ENCODE peak calls at places on chromosomes 7 and 10, in eight cellular contexts. M is transverse colon, Y is NB4, X is gastrocnemius medialis, A is right lobe of liver, H is esophagus squamous epithelium, G is breast epithelium, P is lower leg skin. Z is an unnamed sample.

GRCh38 chr10:97096327-97097153 is 89.2 kb downstream of the SLIT1 start:
- DNase-seq in M (no peak), Y (no peak), X (no peak), A (no peak), H (no peak), G (no peak), P (no peak), Z (no peak)

GRCh38 chr7:117780832-117781231 is 92.4 kb downstream of the CTTNBP2 start:
- DNase-seq in M (no peak), Y (no peak), X (no peak), A (no peak), H (no peak), G (no peak), P (no peak), Z (no peak)

GRCh38 chr10:97916586-97916985 is 66.9 kb downstream of the GOLGA7B start:
- DNase-seq in M (no peak), Y (peak), X (peak), A (no peak), H (no peak), G (no peak), P (no peak), Z (peak)

GRCh38 chr7:15143121-15143520 is 240.6 kb upstream of the DGKB start:
- DNase-seq in M (no peak), Y (no peak), X (no peak), A (no peak), H (no peak), G (no peak), P (no peak), Z (no peak)

GRCh38 chr7:95180-95862 is 97.0 kb upstream of the FAM20C start:
- DNase-seq in M (no peak), Y (no peak), X (no peak), A (no peak), H (no peak), G (no peak), P (no peak), Z (no peak)

GRCh38 chr7:53315986-53316385 is 280.6 kb downstream of the POM121L12 start:
- DNase-seq in M (no peak), Y (no peak), X (no peak), A (no peak), H (no peak), G (peak), P (no peak), Z (no peak)

GRCh38 chr10:14810969-14811953 is 26.6 kb downstream of the CDNF start:
- DNase-seq in M (no peak), Y (no peak), X (no peak), A (no peak), H (no peak), G (no peak), P (no peak), Z (no peak)

GRCh38 chr10:60169111-60169510 is 220.6 kb downstream of the ANK3 start:
- DNase-seq in M (no peak), Y (no peak), X (no peak), A (no peak), H (no peak), G (no peak), P (no peak), Z (no peak)

GRCh38 chr7:112220877-112221434 is 14.5 kb downstream of the ZNF277 start:
- DNase-seq in M (no peak), Y (no peak), X (no peak), A (no peak), H (no peak), G (no peak), P (no peak), Z (no peak)

GRCh38 chr7:80826520-80827237 is 92.2 kb downstream of the SEMA3C start:
- DNase-seq in M (no peak), Y (no peak), X (no peak), A (no peak), H (no peak), G (no peak), P (no peak), Z (no peak)

GRCh38 chr10:90842710-90843109 is 15.1 kb downstream of the HTR7 start:
- DNase-seq in M (no peak), Y (peak), X (no peak), A (no peak), H (no peak), G (no peak), P (no peak), Z (no peak)

GRCh38 chr7:148708026-148708685 is 9.5 kb downstream of the CUL1 start:
- DNase-seq in M (no peak), Y (peak), X (no peak), A (no peak), H (no peak), G (no peak), P (no peak), Z (no peak)

GRCh38 chr10:98316661-98317060 is 48.7 kb upstream of the LOXL4 start:
- DNase-seq in M (no peak), Y (peak), X (no peak), A (no peak), H (no peak), G (no peak), P (no peak), Z (no peak)

GRCh38 chr7:121343302-121343701 is 14.5 kb downstream of the WNT16 start:
- DNase-seq in M (no peak), Y (no peak), X (no peak), A (no peak), H (no peak), G (no peak), P (no peak), Z (no peak)

GRCh38 chr7:129569326-129569725 is 42.2 kb upstream of the NRF1 start:
- DNase-seq in M (no peak), Y (no peak), X (no peak), A (no peak), H (no peak), G (no peak), P (no peak), Z (no peak)

GRCh38 chr10:6406220-6407033 is 173.6 kb downstream of the PRKCQ start:
- DNase-seq in M (no peak), Y (peak), X (no peak), A (no peak), H (no peak), G (no peak), P (no peak), Z (no peak)

DNA sequence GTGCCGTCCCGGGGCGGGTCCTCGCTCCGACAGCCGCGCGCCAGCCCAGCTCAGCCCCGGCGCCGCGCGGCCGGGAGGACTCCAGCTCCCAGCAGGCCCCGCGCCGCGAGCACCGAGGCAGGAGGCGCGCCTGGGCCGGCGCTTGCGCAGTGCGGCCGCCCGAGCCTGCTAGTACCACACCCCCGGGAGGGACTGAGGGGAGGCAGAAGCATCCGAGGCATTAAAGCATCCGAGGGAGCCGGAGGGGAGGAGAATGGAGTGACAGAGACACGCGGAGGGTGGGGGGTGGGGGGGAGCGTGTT is at the start of gene GRK5:
- DNase-seq in M (peak), Y (peak), X (peak), A (peak), H (peak), G (peak), P (peak), Z (peak)
- TF ChIP-seq POLR2A in M (peak), Y (peak), X (peak), A (peak), H (peak), G (no peak), P (no peak), Z (no peak)

GRCh38 chr10:48885376-48885775 is 54.3 kb downstream of the LRRC18 start:
- DNase-seq in M (no peak), Y (peak), X (no peak), A (no peak), H (no peak), G (no peak), P (no peak), Z (no peak)
- TF ChIP-seq CTCF in M (peak), Y (peak), X (no peak), A (peak), H (peak), G (no peak), P (no peak), Z (no peak)

DNA sequence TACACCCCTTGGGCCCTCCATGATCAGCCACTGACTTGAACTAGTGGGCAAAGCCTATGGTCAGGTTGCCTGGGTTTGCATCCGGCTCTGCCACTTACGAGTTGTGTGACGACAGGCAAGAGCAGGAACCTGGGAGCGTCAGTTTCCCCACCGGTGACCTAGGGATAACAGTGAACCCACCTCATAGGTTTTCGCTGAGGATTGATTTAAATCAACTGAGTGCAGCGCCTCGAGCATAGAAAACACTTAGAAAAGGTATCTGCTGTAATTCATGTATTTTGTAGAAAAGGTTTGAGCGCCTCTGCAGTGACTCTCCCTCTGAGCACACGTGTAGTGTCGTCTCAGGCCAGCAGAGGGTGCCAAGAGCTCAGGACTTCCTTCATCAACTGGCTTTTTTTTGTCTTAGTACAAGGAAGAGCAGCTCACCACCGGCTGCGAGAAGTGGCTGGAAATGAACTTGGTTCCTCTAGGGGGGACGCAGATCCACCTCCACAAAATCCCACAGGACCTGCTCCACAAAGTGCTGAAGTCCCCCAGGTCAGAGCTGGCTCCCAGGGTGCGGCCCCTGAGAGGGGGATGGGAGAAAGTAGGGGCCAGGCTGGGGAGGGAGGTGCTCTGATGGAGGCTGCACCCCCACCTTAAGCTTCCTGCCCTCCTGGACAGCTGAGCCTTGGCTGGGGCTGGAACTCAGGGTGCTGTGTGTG is 27.7 kb downstream of the BTBD16 start:
- DNase-seq in M (peak), Y (peak), X (peak), A (peak), H (no peak), G (no peak), P (peak), Z (peak)
- TF ChIP-seq POLR2A in M (no peak), Y (no peak), X (no peak), A (peak), H (no peak), G (no peak), P (no peak), Z (no peak)

GRCh38 chr7:29763266-29763665 is 43.0 kb upstream of the WIPF3 start:
- DNase-seq in M (no peak), Y (no peak), X (no peak), A (no peak), H (no peak), G (no peak), P (no peak), Z (no peak)

GRCh38 chr7:29765392-29765979 is 40.8 kb upstream of the WIPF3 start:
- DNase-seq in M (no peak), Y (no peak), X (peak), A (no peak), H (no peak), G (no peak), P (no peak), Z (no peak)

GRCh38 chr7:29764227-29764626 is 42.1 kb upstream of the WIPF3 start:
- DNase-seq in M (peak), Y (no peak), X (no peak), A (no peak), H (no peak), G (no peak), P (no peak), Z (peak)
- TF ChIP-seq CTCF in M (no peak), Y (no peak), X (peak), A (no peak), H (no peak), G (no peak), P (no peak), Z (no peak)

GRCh38 chr10:132539431-132539839 is 1.8 kb downstream of the INPP5A start:
- DNase-seq in M (peak), Y (no peak), X (peak), A (peak), H (no peak), G (peak), P (no peak), Z (peak)
- TF ChIP-seq POLR2A in M (no peak), Y (no peak), X (peak), A (peak), H (no peak), G (no peak), P (no peak), Z (no peak)

DNA sequence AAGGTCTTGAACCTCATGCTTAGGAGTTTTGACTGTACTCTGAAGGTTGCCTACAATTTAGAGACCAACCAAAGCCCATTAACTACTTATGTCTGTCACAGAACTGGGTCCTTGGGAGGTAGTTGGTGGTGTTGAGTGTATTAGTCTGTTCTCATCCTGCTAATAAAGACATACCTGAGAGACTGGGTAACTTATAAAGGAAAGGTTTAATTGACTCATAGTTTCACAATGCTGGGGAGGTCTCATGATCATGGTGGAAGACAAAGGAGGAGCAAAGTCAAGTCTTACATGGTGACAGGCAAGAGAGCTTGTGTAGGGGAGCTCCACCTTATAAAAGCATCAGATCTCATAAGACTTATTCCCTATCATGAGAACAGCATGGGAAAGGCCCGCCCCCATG is 319.6 kb upstream of the ZMIZ1 start:
- DNase-seq in M (no peak), Y (no peak), X (no peak), A (no peak), H (no peak), G (no peak), P (no peak), Z (no peak)
- TF ChIP-seq CTCF in M (no peak), Y (no peak), X (no peak), A (no peak), H (no peak), G (no peak), P (no peak), Z (no peak)